ENCODE peak calls at places on chromosomes 13 and 19, in four cellular contexts. One of them, this sample, is unnamed.

GRCh38 chr19:37303591-37304171 is 67.2 kb upstream of the ZNF527 start:
- DNase-seq in EH: no peak
- DNase-seq in IMR-90: no peak
- DNase-seq in RPMI7951: no peak
- DNase-seq in this sample: no peak

GRCh38 chr19:18317998-18318800 is 4.7 kb downstream of the LSM4 start:
- DNase-seq in RPMI7951: no peak
- DNase-seq in EH: no peak
- DNase-seq in IMR-90: no peak
- DNase-seq in this sample: no peak

GRCh38 chr19:8489591-8490394 is 12.6 kb downstream of the PRAM1 start:
- DNase-seq in RPMI7951: no peak
- DNase-seq in EH: no peak
- DNase-seq in IMR-90: no peak
- DNase-seq in this sample: no peak

GRCh38 chr13:114064516-114065140 is 67.8 kb downstream of the RASA3 start:
- DNase-seq in RPMI7951: peak
- DNase-seq in EH: peak
- DNase-seq in IMR-90: peak
- DNase-seq in this sample: no peak

GRCh38 chr19:16057062-16057461 is 19.2 kb upstream of the TPM4 start:
- DNase-seq in EH: no peak
- DNase-seq in IMR-90: no peak
- DNase-seq in RPMI7951: no peak
- DNase-seq in this sample: no peak

GRCh38 chr13:101408992-101409656 is 7.2 kb downstream of the NALCN start:
- DNase-seq in RPMI7951: no peak
- DNase-seq in EH: no peak
- DNase-seq in IMR-90: no peak
- DNase-seq in this sample: no peak

GRCh38 chr13:102569488-102569887 is 27.3 kb upstream of the TPP2 start:
- DNase-seq in IMR-90: peak
- DNase-seq in RPMI7951: no peak
- DNase-seq in EH: peak
- DNase-seq in this sample: peak

GRCh38 chr13:26497991-26498423 is 59.5 kb upstream of the WASF3 start:
- DNase-seq in IMR-90: peak
- DNase-seq in EH: peak
- DNase-seq in RPMI7951: no peak
- DNase-seq in this sample: peak

GRCh38 chr19:43699506-43700367 is 16.1 kb upstream of the IRGC start:
- DNase-seq in IMR-90: peak
- DNase-seq in RPMI7951: peak
- DNase-seq in EH: peak
- DNase-seq in this sample: peak

GRCh38 chr13:46845146-46845545 is 48.2 kb upstream of the ESD start:
- DNase-seq in EH: no peak
- DNase-seq in IMR-90: no peak
- DNase-seq in RPMI7951: no peak
- DNase-seq in this sample: no peak

GRCh38 chr13:30843548-30843947 is 62.5 kb upstream of the MEDAG start:
- DNase-seq in EH: no peak
- DNase-seq in IMR-90: no peak
- DNase-seq in RPMI7951: no peak
- DNase-seq in this sample: no peak

This sample was measured in AG08396.